ENCODE peak calls at places on chromosomes 7 and 10, in four cellular contexts. G is activated gamma-delta T cell treated with Interleukin-2 at 50 U/mL for 16 hours, D is activated B cell treated with CpG ODN at 0.5 μM for 24 hours, M is NCI-H146. N is an unnamed sample.

GRCh38 chr7:94276797-94277196 is 117.9 kb upstream of the COL1A2 start:
- DNase-seq in G (no peak), D (no peak), M (no peak), N (no peak)

GRCh38 chr7:128387663-128388485 is 21.9 kb downstream of the IMPDH1 start:
- DNase-seq in D (peak; percentile 55), G (peak; percentile 66), M (peak; percentile 81), N (no peak)

GRCh38 chr7:151368136-151368571 is 26.5 kb downstream of the NUB1 start:
- DNase-seq in D (peak; percentile 64), M (peak; percentile 76), G (peak; percentile 77), N (no peak)

GRCh38 chr7:33087356-33087755 is 21.8 kb downstream of the RP9 start:
- DNase-seq in M (no peak), G (no peak), D (no peak), N (no peak)

GRCh38 chr10:103724074-103724473 is 131.3 kb downstream of the SH3PXD2A start:
- DNase-seq in M (no peak), D (no peak), G (no peak), N (no peak)

GRCh38 chr10:114544045-114544659 is 113.9 kb downstream of the ABLIM1 start:
- DNase-seq in G (peak; percentile 75), M (no peak), D (peak; percentile 49), N (no peak)

GRCh38 chr10:33143160-33143728 is 185.2 kb upstream of the ITGB1 start:
- DNase-seq in G (peak; percentile 20), M (no peak), D (no peak), N (no peak)

GRCh38 chr10:111856631-111857030 is 326.9 kb downstream of the GPAM start:
- DNase-seq in G (no peak), D (no peak), M (no peak), N (no peak)

GRCh38 chr10:19819419-19820033 is 3.3 kb downstream of the PLXDC2 start:
- DNase-seq in D (no peak), M (peak; percentile 38), G (no peak), N (no peak)

GRCh38 chr7:157851501-157852067 is 514.8 kb downstream of the DNAJB6 start:
- DNase-seq in D (no peak), G (peak; percentile 48), M (peak; percentile 93), N (no peak)

GRCh38 chr7:47786557-47787248 is 161.6 kb downstream of the PKD1L1 start:
- DNase-seq in G (no peak), D (no peak), M (no peak), N (peak; percentile 98)

N was measured in HS-5.